ENCODE peak calls at places on chromosomes 13 and 19, in five cellular contexts. X, E, B, G and I are unnamed samples.

GRCh38 chr19:51003316-51003715 is 1.9 kb upstream of the KLK8 start:
- DNase-seq in B (no peak), E (no peak), X (no peak), G (no peak), I (no peak)

GRCh38 chr13:42524487-42525034 is 49.4 kb upstream of the TNFSF11 start:
- DNase-seq in B (no peak), E (no peak), X (no peak), G (no peak), I (no peak)

GRCh38 chr13:59111711-59112110 is 1052.0 kb downstream of the DIAPH3 start:
- DNase-seq in B (no peak), G (no peak), X (no peak), E (no peak), I (no peak)

GRCh38 chr13:24253520-24254150 is 55.7 kb upstream of the C1QTNF9 start:
- DNase-seq in E (no peak), X (no peak), G (no peak), B (no peak), I (no peak)

GRCh38 chr19:5903502-5904301 is at the start of gene NDUFA11:
- DNase-seq in E (peak), B (no peak), X (peak), G (peak), I (peak)

GRCh38 chr13:30186644-30187431 is 120.5 kb downstream of the KATNAL1 start:
- DNase-seq in E (peak), B (no peak), G (no peak), X (no peak), I (peak)

GRCh38 chr13:80399340-80400163 is 58.6 kb upstream of the SPRY2 start:
- DNase-seq in E (no peak), X (no peak), B (no peak), G (no peak), I (no peak)

GRCh38 chr13:101454767-101455166 is 2.3 kb downstream of the ITGBL1 start:
- DNase-seq in B (no peak), E (no peak), G (no peak), X (no peak), I (no peak)

GRCh38 chr13:79141082-79141481 is 265.0 kb downstream of the RBM26 start:
- DNase-seq in X (no peak), E (no peak), B (no peak), G (no peak), I (no peak)

GRCh38 chr19:49637865-49638350 is 2.0 kb downstream of the RRAS start:
- DNase-seq in X (no peak), G (no peak), B (peak), E (peak), I (peak)

GRCh38 chr19:50314724-50315700 is 14.2 kb downstream of the KCNC3 start:
- DNase-seq in G (no peak), B (no peak), X (no peak), E (peak), I (no peak)

GRCh38 chr19:58407658-58408151 is 744 bp upstream of the ZNF584 start:
- DNase-seq in X (no peak), B (no peak), E (no peak), G (no peak), I (peak)

GRCh38 chr19:13790354-13790753 is 4.9 kb upstream of the ZSWIM4 start:
- DNase-seq in E (no peak), G (no peak), X (peak), B (no peak), I (no peak)

GRCh38 chr19:19543101-19543500 is 5.0 kb downstream of the CILP2 start:
- DNase-seq in B (no peak), G (no peak), E (no peak), X (no peak), I (no peak)

GRCh38 chr13:72141845-72142470 is 275.0 kb upstream of the DACH1 start:
- DNase-seq in G (no peak), E (no peak), B (no peak), X (no peak), I (no peak)

GRCh38 chr13:43269037-43269476 is 245.7 kb downstream of the DNAJC15 start:
- DNase-seq in G (no peak), B (peak), E (no peak), X (no peak), I (no peak)

GRCh38 chr13:50230365-50230978 is 215.2 kb downstream of the KCNRG start:
- DNase-seq in G (no peak), B (peak), E (no peak), X (no peak), I (no peak)

GRCh38 chr19:57978586-57979289 is 4.4 kb upstream of the C19orf18 start:
- DNase-seq in B (no peak), E (no peak), G (no peak), X (no peak), I (peak)

GRCh38 chr13:63025741-63026140 is 1610.1 kb upstream of the PCDH20 start:
- DNase-seq in G (no peak), X (no peak), E (no peak), B (no peak), I (no peak)

GRCh38 chr13:106795847-106796246 is 227.9 kb upstream of the ARGLU1 start:
- DNase-seq in B (no peak), X (no peak), G (no peak), E (no peak), I (no peak)

GRCh38 chr19:49590971-49591730 is at the start of gene PRR12:
- DNase-seq in B (no peak), G (peak), X (peak), E (peak), I (peak)

GRCh38 chr13:77190349-77190748 is 136.5 kb downstream of the MYCBP2 start:
- DNase-seq in B (no peak), G (no peak), X (no peak), E (no peak), I (no peak)

GRCh38 chr13:69565334-69565733 is 542.3 kb upstream of the ATXN8OS start:
- DNase-seq in X (no peak), E (peak), G (no peak), B (no peak), I (peak)

GRCh38 chr19:45171211-45171623 is 6.8 kb downstream of the TRAPPC6A start:
- DNase-seq in G (peak), B (no peak), E (no peak), X (peak), I (no peak)

GRCh38 chr19:45154064-45154827 is 6.5 kb downstream of the NKPD1 start:
- DNase-seq in E (no peak), B (no peak), X (no peak), G (no peak), I (peak)

GRCh38 chr13:49587311-49587847 is 2.0 kb upstream of the RCBTB1 start:
- DNase-seq in X (no peak), G (no peak), E (no peak), B (no peak), I (no peak)

GRCh38 chr13:51823351-51823750 is 19.4 kb upstream of the DHRS12 start:
- DNase-seq in X (no peak), E (no peak), G (no peak), B (no peak), I (no peak)

GRCh38 chr19:17348700-17349099 is 11.3 kb downstream of the GTPBP3 start:
- DNase-seq in X (no peak), E (peak), G (no peak), B (no peak), I (peak)

GRCh38 chr13:32224916-32225315 is 90.2 kb downstream of the ZAR1L start:
- DNase-seq in X (no peak), E (no peak), B (no peak), G (no peak), I (no peak)

GRCh38 chr13:83536153-83536552 is 346.1 kb downstream of the SLITRK1 start:
- DNase-seq in E (no peak), X (no peak), B (no peak), G (no peak), I (no peak)

GRCh38 chr19:57239982-57240310 is 486 bp upstream of the ZNF805 start:
- DNase-seq in G (no peak), B (no peak), X (no peak), E (no peak), I (no peak)

GRCh38 chr13:64551755-64552154 is 2678.4 kb downstream of the PCDH9 start:
- DNase-seq in G (no peak), E (no peak), X (no peak), B (peak), I (no peak)

GRCh38 chr19:2239771-2240770 is 3.4 kb downstream of the SF3A2 start:
- DNase-seq in B (no peak), G (no peak), X (peak), E (no peak), I (peak)

GRCh38 chr13:42574435-42575311 is 721 bp downstream of the TNFSF11 start:
- DNase-seq in B (no peak), G (no peak), E (peak), X (peak), I (peak)

GRCh38 chr13:44191103-44191502 is 182.5 kb upstream of the SERP2 start:
- DNase-seq in E (no peak), B (no peak), X (no peak), G (no peak), I (no peak)